ENCODE peak calls at places on chromosomes 6 and 20, in eight cellular contexts. A is tibial artery, T is IMR-90, I is mammary epithelial cell, X is DND-41, C is Caco-2, O is upper lobe of left lung, F is transverse colon. B is an unnamed sample. For H3K4me1 and H3K27me3, the result is how much of the 10 kb centered on the place peaks cover.

GRCh38 chr6:23081701-23082100 is 512.3 kb downstream of the HDGFL1 start:
- DNase-seq in I (no peak), T (no peak), A (no peak), O (no peak), C (no peak), X (no peak), F (no peak), B (no peak)

GRCh38 chr6:26599591-26599990 is 2.8 kb downstream of the ABT1 start:
- DNase-seq in O (no peak), I (no peak), A (no peak), F (no peak), T (no peak), X (no peak), C (no peak), B (no peak)

GRCh38 chr6:24929255-24929654 is 6.5 kb downstream of the RIPOR2 start:
- DNase-seq in A (no peak), X (peak), C (no peak), I (no peak), F (no peak), T (no peak), O (no peak), B (no peak)

GRCh38 chr6:28053584-28053983 is 26.8 kb upstream of the ZNF165 start:
- DNase-seq in T (no peak), I (no peak), O (no peak), C (no peak), X (no peak), A (no peak), F (no peak), B (no peak)

GRCh38 chr6:168133186-168133585 is 54.2 kb upstream of the FRMD1 start:
- DNase-seq in C (no peak), O (no peak), I (no peak), F (no peak), T (peak), A (no peak), X (no peak), B (no peak)

GRCh38 chr6:45650527-45651135 is 272.9 kb upstream of the SUPT3H start:
- DNase-seq in A (no peak), X (no peak), F (no peak), C (no peak), T (peak), I (peak), O (no peak), B (peak)

GRCh38 chr6:144413418-144413817 is 128.3 kb downstream of the UTRN start:
- DNase-seq in I (no peak), A (no peak), X (no peak), C (no peak), T (peak), O (no peak), F (peak), B (no peak)

GRCh38 chr6:53411451-53411850 is 62.7 kb upstream of the ELOVL5 start:
- DNase-seq in O (no peak), I (peak), X (no peak), T (peak), F (no peak), A (no peak), C (no peak), B (no peak)

GRCh38 chr6:109527989-109528388 is 45.0 kb upstream of the ZBTB24 start:
- DNase-seq in O (no peak), T (peak), A (no peak), X (no peak), I (peak), C (no peak), F (no peak), B (no peak)

DNA sequence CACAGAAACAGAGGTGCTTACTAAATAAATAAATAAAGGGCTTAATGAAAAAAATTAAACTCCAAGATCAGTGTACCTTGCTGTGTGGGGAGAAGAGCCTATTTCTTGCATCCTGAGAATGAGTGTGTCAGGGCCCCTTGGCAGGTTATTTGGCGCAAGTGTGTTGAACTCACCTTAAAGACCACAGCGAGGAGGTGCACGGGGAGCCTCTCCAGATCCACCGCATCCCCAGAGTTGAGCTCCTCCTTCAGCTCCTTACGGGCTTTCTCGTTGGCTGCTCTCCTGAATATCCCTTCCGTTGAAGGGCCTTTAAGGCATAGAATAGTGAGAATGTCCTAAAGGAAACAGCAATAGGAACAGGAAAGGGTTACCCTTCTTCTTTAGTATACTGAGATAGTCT is 3.6 kb downstream of the TAGAP start:
- DNase-seq in T (no peak), O (no peak), I (no peak), A (no peak), F (no peak), C (no peak), X (no peak), B (no peak)
- H3K4me1 ChIP-seq in T (under half), O (under half), I (under half), A (under half), F (under half), C (under half), X (under half), B (under half)

GRCh38 chr6:19968201-19968600 is 131.0 kb downstream of the ID4 start:
- DNase-seq in C (no peak), X (no peak), I (no peak), F (no peak), A (no peak), O (no peak), T (no peak), B (no peak)
- H3K27me3 ChIP-seq in C (under half), X (under half), I (under half), F (under half), A (under half), O (under half), T (under half), B (under half)

DNA sequence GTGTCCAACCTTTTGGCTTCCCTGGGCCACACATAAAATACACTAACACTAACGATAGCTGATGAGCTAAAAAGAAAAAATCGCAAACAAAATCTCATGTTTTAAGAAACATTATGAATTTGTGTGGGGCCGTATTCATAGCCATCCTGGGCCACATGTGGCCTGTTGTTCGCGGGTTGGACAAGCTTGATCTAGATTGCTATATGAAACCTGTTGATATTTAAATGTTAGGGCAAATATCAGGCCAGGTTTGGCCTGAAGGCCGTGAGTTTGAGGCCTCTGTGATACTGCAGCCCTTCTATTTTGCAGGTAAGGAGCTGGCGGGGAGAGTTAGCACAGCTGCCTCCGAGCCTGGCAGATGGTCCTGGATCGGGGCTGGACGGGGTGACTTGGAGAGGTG is 99.0 kb downstream of the CEBPB start:
- DNase-seq in C (no peak), T (no peak), F (no peak), I (no peak), A (no peak), X (no peak), O (no peak), B (no peak)
- H3K4me1 ChIP-seq in C (under half), T (under half), F (under half), I (under half), A (under half), X (under half), O (under half), B (half or more)

GRCh38 chr20:46306743-46307138 is 1.6 kb downstream of the CDH22 start:
- DNase-seq in X (no peak), C (no peak), O (no peak), I (no peak), F (no peak), T (no peak), A (no peak), B (no peak)
- H3K27me3 ChIP-seq in X (under half), C (under half), O (under half), I (under half), F (half or more), T (half or more), A (under half), B (half or more)

GRCh38 chr6:107244082-107244741 is 128.9 kb upstream of the BEND3 start:
- DNase-seq in A (no peak), O (no peak), T (no peak), X (no peak), C (no peak), I (peak), F (no peak), B (no peak)
- H3K4me1 ChIP-seq in A (under half), O (under half), T (under half), X (under half), C (under half), I (under half), F (under half), B (under half)

GRCh38 chr6:12748815-12749521 is 32.4 kb downstream of the PHACTR1 start:
- DNase-seq in C (no peak), A (no peak), F (no peak), O (no peak), T (no peak), I (no peak), X (no peak), B (no peak)
- H3K27me3 ChIP-seq in C (under half), A (under half), F (under half), O (under half), T (under half), I (under half), X (under half), B (under half)

GRCh38 chr20:44186201-44186600 is 787 bp downstream of the JPH2 start:
- DNase-seq in O (no peak), X (no peak), T (no peak), I (no peak), A (no peak), C (no peak), F (no peak), B (no peak)
- H3K4me1 ChIP-seq in O (under half), X (under half), T (under half), I (under half), A (half or more), C (half or more), F (under half), B (half or more)

B was measured in PC-9.